ENCODE peak calls at places on chromosomes 2 and 18, in four cellular contexts. Z, P, S and C are unnamed samples.

GRCh38 chr18:56256659-56257058 is 381.7 kb downstream of the TXNL1 start:
- DNase-seq in Z (no peak), P (no peak), S (no peak), C (no peak)

GRCh38 chr18:62538881-62539280 is 16.1 kb downstream of the ZCCHC2 start:
- DNase-seq in Z (no peak), P (no peak), S (no peak), C (no peak)

GRCh38 chr2:130949954-130950353 is 113.2 kb downstream of the ARHGEF4 start:
- DNase-seq in Z (no peak), P (no peak), S (no peak), C (no peak)

GRCh38 chr2:98937906-98938305 is 1.9 kb upstream of the CRACDL start:
- DNase-seq in Z (no peak), P (no peak), S (no peak), C (no peak)

GRCh38 chr2:137873860-137874259 is 90.4 kb upstream of the HNMT start:
- DNase-seq in Z (no peak), P (no peak), S (no peak), C (no peak)

GRCh38 chr18:45626330-45627203 is 11.3 kb downstream of the SLC14A2 start:
- DNase-seq in Z (no peak), P (peak; percentile 69), S (no peak), C (peak; percentile 55)

GRCh38 chr2:217945530-217945929 is 57.3 kb downstream of the TNS1 start:
- DNase-seq in Z (peak; percentile 4), P (no peak), S (no peak), C (no peak)

GRCh38 chr2:127051116-127051779 is 55.7 kb downstream of the BIN1 start:
- DNase-seq in Z (peak; percentile 54), P (peak; percentile 60), S (no peak), C (no peak)

GRCh38 chr2:203535784-203536590 is 886 bp upstream of the RAPH1 start:
- DNase-seq in Z (no peak), P (no peak), S (no peak), C (no peak)

GRCh38 chr18:61334491-61334850 is 1.2 kb downstream of the CDH20 start:
- DNase-seq in Z (no peak), P (no peak), S (no peak), C (no peak)

GRCh38 chr2:222707689-222708273 is 36.3 kb downstream of the MOGAT1 start:
- DNase-seq in Z (no peak), P (no peak), S (no peak), C (no peak)

GRCh38 chr2:67057901-67058703 is 339.0 kb upstream of the ETAA1 start:
- DNase-seq in Z (no peak), P (no peak), S (no peak), C (no peak)

GRCh38 chr18:58754544-58755068 is 83.3 kb downstream of the MALT1 start:
- DNase-seq in Z (no peak), P (no peak), S (no peak), C (no peak)

GRCh38 chr18:70004698-70005097 is 57.0 kb upstream of the CD226 start:
- DNase-seq in Z (no peak), P (no peak), S (no peak), C (no peak)

GRCh38 chr2:215718426-215718825 is 282.6 kb upstream of the FN1 start:
- DNase-seq in Z (no peak), P (no peak), S (no peak), C (no peak)

GRCh38 chr2:25215232-25215631 is 46.9 kb upstream of the POMC start:
- DNase-seq in Z (no peak), P (no peak), S (no peak), C (no peak)

GRCh38 chr2:25219621-25220020 is 51.2 kb upstream of the POMC start:
- DNase-seq in Z (no peak), P (no peak), S (no peak), C (no peak)

GRCh38 chr2:25218134-25218533 is 49.8 kb upstream of the POMC start:
- DNase-seq in Z (no peak), P (no peak), S (no peak), C (no peak)

GRCh38 chr2:25213229-25213628 is 44.8 kb upstream of the POMC start:
- DNase-seq in Z (no peak), P (no peak), S (no peak), C (no peak)

DNA sequence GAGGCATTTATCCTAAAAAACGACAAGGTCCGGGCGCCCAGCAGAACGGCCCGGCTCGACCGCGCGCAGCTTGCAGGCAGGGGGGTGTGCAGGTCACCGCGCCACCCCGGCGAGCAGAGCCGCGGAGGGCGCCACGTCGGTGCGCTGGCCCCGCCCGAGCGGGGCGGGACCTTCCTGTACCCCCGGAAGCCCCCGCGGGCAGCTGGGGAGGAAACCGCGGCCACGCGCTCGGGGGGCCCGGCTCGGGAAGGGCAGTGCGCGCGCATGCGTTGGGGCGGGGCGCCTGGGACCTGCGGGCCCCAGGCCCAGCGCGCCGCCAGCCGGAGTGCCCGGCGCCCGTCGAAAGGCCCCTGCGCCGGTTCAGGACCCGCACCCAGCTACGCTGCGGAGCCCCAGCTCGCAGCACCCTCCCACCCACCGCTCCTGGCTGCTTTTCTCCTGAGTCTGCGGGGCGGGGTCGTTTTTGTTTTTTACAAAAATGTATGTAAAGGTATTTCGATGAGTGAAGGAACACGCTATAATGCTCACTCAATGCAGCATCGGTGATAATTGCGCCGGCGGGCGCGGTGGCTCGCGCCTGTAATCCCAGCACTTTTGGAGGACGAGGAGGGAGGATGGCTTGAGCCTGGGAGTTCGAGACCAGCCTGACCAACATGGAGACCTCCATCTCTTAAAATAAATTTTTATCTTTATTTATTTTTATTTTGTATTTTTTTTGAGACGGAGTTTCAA is 47.7 kb upstream of the POMC start:
- DNase-seq in Z (peak; percentile 84), P (peak; percentile 80), S (peak; percentile 74), C (peak; percentile 68)
- H3K27ac ChIP-seq in Z (peak overlapping the region; percentile 63), P (peak overlapping the region; percentile 69), S (peak overlapping the region; percentile 80), C (no peak overlapping the region)

DNA sequence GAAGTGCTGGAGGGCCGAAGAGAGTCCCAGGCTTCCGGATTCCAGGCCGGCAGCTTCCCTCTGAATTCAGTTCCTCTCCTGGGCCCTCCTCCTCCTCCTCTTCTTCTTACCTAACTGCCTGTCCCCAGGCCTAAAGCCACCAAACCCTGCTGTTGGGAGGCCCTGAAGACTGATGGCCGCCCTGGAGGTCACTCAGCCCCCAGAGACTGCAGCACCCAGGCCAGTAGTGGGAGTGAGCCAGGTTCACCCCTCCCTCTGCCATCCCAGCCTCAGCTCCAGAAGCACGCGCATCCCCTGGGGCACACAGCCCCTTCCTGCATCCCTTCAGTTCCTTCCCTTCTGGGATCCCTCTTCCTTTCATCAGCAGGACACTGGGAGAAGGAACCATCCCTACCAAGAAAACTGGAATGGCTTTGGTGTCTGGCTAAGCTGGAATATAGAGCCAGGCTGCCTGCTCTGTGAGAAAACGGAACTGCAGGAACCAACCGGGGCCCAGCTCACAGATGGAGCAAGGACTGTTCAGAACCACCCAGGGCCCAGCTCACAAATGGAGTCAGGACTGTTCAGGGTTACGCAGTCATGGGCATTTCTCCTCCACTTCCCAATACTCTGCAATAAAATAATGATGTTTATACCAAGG is 127.4 kb downstream of the NDUFA10 start:
- DNase-seq in Z (no peak), P (no peak), S (peak; percentile 19), C (no peak)
- H3K36me3 ChIP-seq in Z (no peaks in the 10 kb centered on the region), P (no peaks in the 10 kb centered on the region), S (no peaks in the 10 kb centered on the region), C (no peaks in the 10 kb centered on the region)

GRCh38 chr2:11773747-11774536 is 27.5 kb downstream of the LPIN1 start:
- DNase-seq in Z (no peak), P (no peak), S (no peak), C (peak; percentile 56)
- H3K27ac ChIP-seq in Z (peak overlapping the region; percentile 21), P (no peak overlapping the region), S (no peak overlapping the region), C (peak overlapping the region; percentile 47)

DNA sequence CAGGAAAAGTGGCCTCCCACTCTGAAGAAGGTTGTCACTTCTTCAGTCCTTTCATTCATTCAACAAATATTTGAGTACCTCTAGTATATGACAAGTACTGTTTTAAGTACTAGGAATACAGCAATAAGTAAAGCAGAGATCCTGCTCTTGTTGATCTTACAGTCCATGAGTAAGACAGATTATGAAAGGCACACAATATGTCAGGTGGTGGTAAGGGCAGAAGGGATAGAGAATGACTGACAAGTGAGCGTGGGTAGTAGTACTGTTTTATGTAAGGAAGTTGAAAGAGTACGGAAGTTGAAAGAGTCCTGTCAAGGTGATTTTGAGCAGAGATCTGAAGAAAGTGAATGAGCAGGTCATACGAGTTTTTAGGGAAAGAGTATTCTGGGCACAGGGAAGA is 111.3 kb downstream of the GALNT1 start:
- DNase-seq in Z (no peak), P (no peak), S (no peak), C (no peak)
- H3K36me3 ChIP-seq in Z (peaks cover 45% of the 10 kb centered on the region), P (peaks cover 11% of the 10 kb centered on the region), S (peaks cover 31% of the 10 kb centered on the region), C (peaks cover 22% of the 10 kb centered on the region)

GRCh38 chr2:200136655-200137054 is 169.8 kb upstream of the SPATS2L start:
- DNase-seq in Z (no peak), P (no peak), S (no peak), C (no peak)
- H3K27ac ChIP-seq in Z (no peak overlapping the region), P (no peak overlapping the region), S (no peak overlapping the region), C (no peak overlapping the region)

DNA sequence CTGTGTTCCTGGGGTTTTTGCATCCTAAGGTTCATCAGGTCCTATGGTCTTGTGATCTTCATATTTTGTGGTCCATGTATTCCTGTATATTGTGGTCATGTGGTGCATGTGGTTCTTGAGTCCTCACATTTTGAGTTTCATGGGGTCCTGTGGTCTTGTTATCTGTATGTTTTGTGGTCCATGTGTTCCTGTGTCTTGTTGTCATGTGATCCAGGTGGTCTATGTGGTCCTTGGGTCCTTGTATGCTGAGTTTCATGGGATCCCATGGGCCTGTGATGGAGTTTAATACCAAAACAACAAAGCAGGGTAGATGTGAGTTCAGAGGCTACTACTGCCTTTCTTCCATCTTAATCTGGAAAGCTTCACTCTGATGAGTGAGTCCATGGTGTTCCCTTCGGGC is 166.4 kb downstream of the TMEM18 start:
- DNase-seq in Z (no peak), P (no peak), S (no peak), C (no peak)
- H3K36me3 ChIP-seq in Z (no peaks in the 10 kb centered on the region), P (no peaks in the 10 kb centered on the region), S (no peaks in the 10 kb centered on the region), C (no peaks in the 10 kb centered on the region)

GRCh38 chr2:45274190-45274926 is 265.1 kb upstream of the SIX2 start:
- DNase-seq in Z (no peak), P (no peak), S (peak; percentile 83), C (no peak)
- H3K27ac ChIP-seq in Z (no peak overlapping the region), P (peak overlapping the region; percentile 73), S (peak overlapping the region; percentile 82), C (no peak overlapping the region)

GRCh38 chr2:63890678-63891077 is 49.0 kb downstream of the UGP2 start:
- DNase-seq in Z (no peak), P (no peak), S (no peak), C (no peak)

GRCh38 chr2:63888053-63888452 is 46.4 kb downstream of the UGP2 start:
- DNase-seq in Z (no peak), P (no peak), S (no peak), C (no peak)

GRCh38 chr2:63886445-63886844 is 44.7 kb downstream of the UGP2 start:
- DNase-seq in Z (no peak), P (no peak), S (no peak), C (no peak)

GRCh38 chr2:63891488-63892030 is 49.9 kb downstream of the UGP2 start:
- DNase-seq in Z (no peak), P (no peak), S (no peak), C (no peak)

GRCh38 chr2:63888490-63889402 is 47.0 kb downstream of the UGP2 start:
- DNase-seq in Z (peak; percentile 27), P (no peak), S (peak; percentile 41), C (no peak)
- H3K36me3 ChIP-seq in Z (peaks cover 96% of the 10 kb centered on the region), P (peaks cover 75% of the 10 kb centered on the region), S (peaks cover 81% of the 10 kb centered on the region), C (peaks cover 96% of the 10 kb centered on the region)